ENCODE peak calls at places on chromosomes 11 and 22, in seven cellular contexts. N, J, W, E, Q, T and D are unnamed samples.

GRCh38 chr11:115759622-115760527 is 255.7 kb upstream of the CADM1 start:
- DNase-seq in J (peak), N (no peak), E (no peak), W (no peak), T (peak), Q (peak), D (peak)

GRCh38 chr22:26558246-26558895 is 31.6 kb downstream of the TPST2 start:
- DNase-seq in T (peak), W (peak), Q (no peak), J (no peak), E (no peak), N (no peak), D (no peak)

GRCh38 chr11:112024178-112024777 is 930 bp upstream of the DLAT start:
- DNase-seq in W (no peak), T (no peak), Q (no peak), E (no peak), J (no peak), N (no peak), D (no peak)

GRCh38 chr22:50720301-50720845 is 17.6 kb upstream of the ACR start:
- DNase-seq in E (no peak), N (no peak), Q (peak), W (no peak), J (no peak), T (no peak), D (peak)

GRCh38 chr11:128548655-128549255 is 38.6 kb downstream of the ETS1 start:
- DNase-seq in Q (peak), T (peak), W (peak), E (no peak), N (no peak), J (peak), D (peak)

GRCh38 chr11:103676413-103676812 is 360.0 kb upstream of the DDI1 start:
- DNase-seq in T (peak), E (no peak), Q (no peak), J (no peak), N (no peak), W (no peak), D (no peak)

GRCh38 chr11:36155770-36156485 is 133.3 kb downstream of the COMMD9 start:
- DNase-seq in Q (no peak), W (peak), E (peak), J (no peak), T (peak), N (no peak), D (no peak)

GRCh38 chr11:79487412-79487811 is 46.6 kb upstream of the TENM4 start:
- DNase-seq in J (no peak), N (no peak), E (no peak), T (no peak), Q (no peak), W (no peak), D (no peak)

GRCh38 chr11:81725691-81726090 is 1008.0 kb downstream of the FAM181B start:
- DNase-seq in J (no peak), W (no peak), T (no peak), E (no peak), Q (no peak), N (no peak), D (no peak)

GRCh38 chr11:121199516-121199915 is 93.1 kb upstream of the SC5D start:
- DNase-seq in Q (no peak), J (no peak), W (no peak), T (no peak), N (no peak), E (no peak), D (no peak)

GRCh38 chr22:39288135-39288898 is 31.1 kb downstream of the RPL3 start:
- DNase-seq in J (no peak), E (no peak), N (no peak), T (no peak), Q (no peak), W (no peak), D (no peak)

GRCh38 chr22:36913431-36914382 is at the start of gene CSF2RB:
- DNase-seq in E (peak), N (no peak), J (peak), Q (no peak), W (no peak), T (no peak), D (no peak)

GRCh38 chr22:24427500-24428164 is at the start of gene ADORA2A:
- DNase-seq in T (no peak), Q (peak), E (no peak), N (no peak), W (no peak), J (no peak), D (no peak)

GRCh38 chr11:123111465-123111864 is 49.5 kb upstream of the HSPA8 start:
- DNase-seq in Q (no peak), W (peak), T (peak), J (no peak), N (no peak), E (no peak), D (no peak)

GRCh38 chr11:61596990-61597389 is 16.1 kb upstream of the SYT7 start:
- DNase-seq in N (no peak), T (no peak), Q (no peak), J (no peak), E (no peak), W (no peak), D (no peak)

GRCh38 chr11:68137833-68138232 is 16.6 kb upstream of the CHKA start:
- DNase-seq in N (no peak), W (no peak), J (no peak), E (no peak), Q (no peak), T (no peak), D (no peak)

GRCh38 chr11:95923441-95923729 is 522 bp downstream of the MTMR2 start:
- DNase-seq in T (peak), E (no peak), W (no peak), N (no peak), Q (no peak), J (no peak), D (no peak)

GRCh38 chr11:34960277-34960676 is 43.9 kb downstream of the PDHX start:
- DNase-seq in E (no peak), N (no peak), W (no peak), Q (no peak), T (no peak), J (no peak), D (no peak)

GRCh38 chr11:4991066-4991465 is 3.6 kb upstream of the OR51L1 start:
- DNase-seq in J (no peak), E (no peak), W (peak), T (no peak), Q (no peak), N (no peak), D (no peak)

GRCh38 chr22:44172370-44173108 is 8.2 kb upstream of the PARVG start:
- DNase-seq in N (no peak), Q (peak), T (no peak), W (no peak), E (peak), J (no peak), D (no peak)

GRCh38 chr22:29270475-29271271 is 2.6 kb downstream of the EWSR1 start:
- DNase-seq in E (no peak), Q (no peak), N (no peak), J (no peak), W (peak), T (peak), D (no peak)

GRCh38 chr11:104443387-104443786 is 279.4 kb upstream of the PDGFD start:
- DNase-seq in E (no peak), W (no peak), T (no peak), J (no peak), N (no peak), Q (no peak), D (no peak)

GRCh38 chr11:119188887-119189286 is 3.6 kb downstream of the NHERF4 start:
- DNase-seq in E (no peak), W (no peak), J (no peak), N (no peak), Q (no peak), T (no peak), D (no peak)

GRCh38 chr11:113649311-113649710 is 56.8 kb downstream of the TMPRSS5 start:
- DNase-seq in E (no peak), N (no peak), Q (no peak), W (no peak), J (no peak), T (no peak), D (no peak)

GRCh38 chr11:63611395-63611747 is 2.9 kb downstream of the PLAAT3 start:
- DNase-seq in T (no peak), W (no peak), Q (no peak), E (no peak), N (no peak), J (no peak), D (no peak)